ENCODE peak calls at places on chromosomes 7 and 10, in seven cellular contexts. Z is GM12865, U is vagina, J is A549, B is upper lobe of right lung, S is stomach, F is right lobe of liver. V is an unnamed sample.

GRCh38 chr7:27176343-27176731 is 2.2 kb upstream of the HOXA10 start:
- DNase-seq in Z (no peak), U (no peak), J (no peak), B (no peak), S (no peak), F (peak), V (no peak)

GRCh38 chr7:84946549-84946948 is 240.3 kb downstream of the SEMA3D start:
- DNase-seq in Z (no peak), U (no peak), J (no peak), B (no peak), S (no peak), F (no peak), V (no peak)

GRCh38 chr10:46544989-46545791 is 11.3 kb downstream of the GPRIN2 start:
- DNase-seq in Z (no peak), U (no peak), J (peak), B (peak), S (peak), F (no peak), V (no peak)

GRCh38 chr10:75038335-75038734 is 73.1 kb upstream of the SAMD8 start:
- DNase-seq in Z (no peak), U (no peak), J (no peak), B (no peak), S (peak), F (no peak), V (no peak)

GRCh38 chr10:31836569-31837406 is 91.8 kb downstream of the ARHGAP12 start:
- DNase-seq in Z (peak), U (no peak), J (peak), B (no peak), S (no peak), F (no peak), V (peak)

GRCh38 chr10:128173383-128173782 is 47.2 kb upstream of the MKI67 start:
- DNase-seq in Z (no peak), U (no peak), J (peak), B (no peak), S (no peak), F (no peak), V (no peak)

GRCh38 chr7:99173787-99174186 is 29.9 kb upstream of the SMURF1 start:
- DNase-seq in Z (no peak), U (no peak), J (no peak), B (no peak), S (no peak), F (peak), V (no peak)

GRCh38 chr7:81887098-81887497 is 117.3 kb upstream of the HGF start:
- DNase-seq in Z (peak), U (no peak), J (no peak), B (no peak), S (no peak), F (no peak), V (no peak)

GRCh38 chr7:139958599-139959380 is 104.0 kb downstream of the PARP12 start:
- DNase-seq in Z (no peak), U (no peak), J (no peak), B (no peak), S (no peak), F (no peak), V (no peak)

GRCh38 chr7:91491868-91492267 is 227.6 kb downstream of the FZD1 start:
- DNase-seq in Z (no peak), U (no peak), J (no peak), B (no peak), S (no peak), F (no peak), V (no peak)

GRCh38 chr7:93374345-93374940 is 142.3 kb downstream of the VPS50 start:
- DNase-seq in Z (peak), U (no peak), J (peak), B (no peak), S (no peak), F (no peak), V (peak)

GRCh38 chr10:26931223-26931622 is 70.5 kb upstream of the ABI1 start:
- DNase-seq in Z (peak), U (no peak), J (no peak), B (no peak), S (peak), F (no peak), V (peak)

GRCh38 chr7:103704701-103705100 is 258.7 kb upstream of the SLC26A5 start:
- DNase-seq in Z (no peak), U (no peak), J (no peak), B (no peak), S (no peak), F (no peak), V (no peak)

GRCh38 chr10:111890046-111890445 is 293.5 kb downstream of the GPAM start:
- DNase-seq in Z (no peak), U (no peak), J (no peak), B (no peak), S (no peak), F (no peak), V (no peak)

GRCh38 chr7:78924581-78924980 is 528.9 kb downstream of the MAGI2 start:
- DNase-seq in Z (peak), U (no peak), J (peak), B (no peak), S (no peak), F (no peak), V (no peak)

GRCh38 chr10:91694170-91694794 is 61.4 kb upstream of the PPP1R3C start:
- DNase-seq in Z (peak), U (no peak), J (peak), B (no peak), S (no peak), F (no peak), V (peak)

GRCh38 chr7:28662236-28662635 is 249.9 kb downstream of the CREB5 start:
- DNase-seq in Z (peak), U (no peak), J (no peak), B (no peak), S (no peak), F (no peak), V (no peak)

GRCh38 chr7:142873871-142874270 is 11.7 kb downstream of the TRPV6 start:
- DNase-seq in Z (no peak), U (no peak), J (no peak), B (no peak), S (no peak), F (no peak), V (no peak)

GRCh38 chr10:128210215-128211063 is 84.2 kb upstream of the MKI67 start:
- DNase-seq in Z (peak), U (no peak), J (peak), B (peak), S (peak), F (peak), V (peak)

GRCh38 chr10:61897671-61898434 is 3.6 kb upstream of the ARID5B start:
- DNase-seq in Z (peak), U (no peak), J (peak), B (no peak), S (peak), F (peak), V (no peak)

GRCh38 chr10:26326874-26327273 is 110.3 kb downstream of the GAD2 start:
- DNase-seq in Z (no peak), U (no peak), J (no peak), B (no peak), S (no peak), F (no peak), V (no peak)

GRCh38 chr7:27182285-27182827 is 2.7 kb downstream of the HOXA11 start:
- DNase-seq in Z (no peak), U (no peak), J (no peak), B (no peak), S (peak), F (no peak), V (no peak)

GRCh38 chr10:27908231-27908630 is 90.6 kb downstream of the ODAD2 start:
- DNase-seq in Z (no peak), U (no peak), J (no peak), B (no peak), S (no peak), F (no peak), V (no peak)

GRCh38 chr10:123637326-123637880 is 28.8 kb upstream of the GPR26 start:
- DNase-seq in Z (no peak), U (peak), J (no peak), B (no peak), S (no peak), F (no peak), V (no peak)

GRCh38 chr10:35998036-35998435 is 355.9 kb upstream of the FZD8 start:
- DNase-seq in Z (no peak), U (no peak), J (no peak), B (no peak), S (no peak), F (no peak), V (no peak)

GRCh38 chr7:77455334-77455733 is 39.2 kb upstream of the GSAP start:
- DNase-seq in Z (no peak), U (no peak), J (peak), B (no peak), S (no peak), F (no peak), V (no peak)

GRCh38 chr7:55060085-55060484 is 41.3 kb downstream of the EGFR start:
- DNase-seq in Z (no peak), U (no peak), J (no peak), B (no peak), S (no peak), F (no peak), V (no peak)

GRCh38 chr7:106217089-106217542 is 67.7 kb downstream of the NAMPT start:
- DNase-seq in Z (no peak), U (peak), J (peak), B (peak), S (peak), F (peak), V (no peak)

GRCh38 chr7:12583181-12583580 is 12.7 kb downstream of the SCIN start:
- DNase-seq in Z (no peak), U (no peak), J (no peak), B (no peak), S (no peak), F (no peak), V (no peak)

GRCh38 chr10:34444223-34445183 is 370.6 kb downstream of the PARD3 start:
- DNase-seq in Z (no peak), U (no peak), J (no peak), B (no peak), S (no peak), F (no peak), V (no peak)
- TF ChIP-seq CTCF in Z (no peak), U (no peak), J (no peak), B (no peak), S (no peak), F (no peak), V (no peak)

GRCh38 chr7:2517678-2518077 is 1.9 kb upstream of the LFNG start:
- DNase-seq in Z (no peak), U (no peak), J (no peak), B (no peak), S (no peak), F (no peak), V (no peak)
- TF ChIP-seq CTCF in Z (no peak), U (no peak), J (no peak), B (no peak), S (no peak), F (no peak), V (no peak)

DNA sequence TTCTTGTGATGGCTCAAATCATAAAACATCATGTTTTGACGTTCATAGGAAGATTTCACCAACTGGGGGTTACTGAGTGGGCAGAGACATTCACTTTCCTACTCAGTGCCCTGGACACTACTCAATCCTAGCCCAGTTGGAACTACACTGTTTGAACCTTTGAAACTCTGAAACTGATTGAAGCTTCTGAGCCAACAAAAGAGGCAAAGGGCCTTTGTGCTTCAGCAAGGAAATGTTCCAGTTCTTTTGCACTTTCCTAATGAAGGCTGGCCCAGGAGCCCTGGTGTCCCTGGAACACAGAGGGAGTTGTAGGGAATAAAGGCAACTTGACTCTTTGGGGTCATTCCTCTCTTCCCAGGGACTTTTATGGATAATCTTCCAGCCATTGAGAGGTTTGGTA is 85.2 kb upstream of the PHYHIPL start:
- DNase-seq in Z (no peak), U (no peak), J (no peak), B (no peak), S (no peak), F (no peak), V (no peak)
- TF ChIP-seq CTCF in Z (no peak), U (no peak), J (no peak), B (no peak), S (no peak), F (no peak), V (no peak)

GRCh38 chr10:69872326-69872725 is 70.6 kb downstream of the COL13A1 start:
- DNase-seq in Z (no peak), U (no peak), J (no peak), B (no peak), S (no peak), F (no peak), V (no peak)

GRCh38 chr10:69870591-69870990 is 68.9 kb downstream of the COL13A1 start:
- DNase-seq in Z (no peak), U (no peak), J (no peak), B (no peak), S (no peak), F (no peak), V (no peak)

GRCh38 chr10:69869291-69869841 is 67.7 kb downstream of the COL13A1 start:
- DNase-seq in Z (no peak), U (no peak), J (no peak), B (no peak), S (peak), F (no peak), V (no peak)

GRCh38 chr10:69873141-69873540 is 71.4 kb downstream of the COL13A1 start:
- DNase-seq in Z (no peak), U (no peak), J (no peak), B (no peak), S (no peak), F (no peak), V (no peak)

DNA sequence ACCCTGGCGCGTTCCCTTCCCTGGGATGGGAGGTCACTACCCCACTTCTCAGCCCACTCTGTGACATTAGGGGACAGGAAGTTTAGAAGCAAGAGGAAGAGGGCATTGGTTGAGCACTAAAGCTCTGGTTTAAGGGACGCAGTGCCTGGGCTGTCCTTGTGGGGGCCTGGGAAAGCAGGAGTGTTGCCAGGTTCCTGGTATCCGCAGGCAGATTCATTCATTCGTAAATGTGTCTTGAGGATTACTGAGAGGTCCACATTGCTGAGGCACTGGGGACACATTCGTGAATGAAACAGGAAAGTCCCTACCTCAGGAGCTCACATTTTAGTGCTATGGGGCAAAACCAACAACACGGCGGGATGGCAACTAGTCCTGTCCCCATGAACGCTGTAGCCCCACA is 69.4 kb downstream of the COL13A1 start:
- DNase-seq in Z (no peak), U (no peak), J (no peak), B (no peak), S (no peak), F (no peak), V (no peak)
- TF ChIP-seq CTCF in Z (no peak), U (no peak), J (no peak), B (no peak), S (no peak), F (no peak), V (no peak)

DNA sequence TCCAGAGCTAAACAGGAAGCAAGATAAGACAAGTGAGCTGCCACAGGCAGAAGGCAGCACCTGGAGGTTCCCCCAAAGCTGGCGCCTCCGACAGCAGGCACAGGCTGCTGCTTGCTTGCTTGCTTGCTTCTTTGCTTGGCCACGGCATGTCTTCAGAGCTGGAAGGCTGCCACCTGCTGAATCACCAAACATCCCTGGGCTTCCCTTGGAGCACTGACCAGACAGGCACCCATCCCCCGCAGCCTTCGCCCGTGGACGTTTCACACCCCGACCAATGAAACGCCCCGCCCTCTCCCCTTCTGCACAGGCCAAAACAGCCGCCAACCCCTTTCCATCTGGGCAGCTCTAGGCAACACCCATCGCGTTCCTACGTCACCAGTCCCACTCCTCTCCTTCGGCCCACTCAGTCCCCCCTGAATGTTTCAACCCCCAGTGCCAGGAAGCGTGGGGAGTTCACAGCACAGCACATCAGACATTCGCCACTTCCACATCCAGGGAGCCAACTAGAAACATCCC is 1.7 kb downstream of the SGMS1 start:
- DNase-seq in Z (peak), U (peak), J (peak), B (peak), S (peak), F (peak), V (peak)
- TF ChIP-seq CTCF in Z (no peak), U (peak), J (no peak), B (peak), S (peak), F (no peak), V (peak)

GRCh38 chr7:158645842-158646241 is 58.2 kb upstream of the PTPRN2 start:
- DNase-seq in Z (no peak), U (no peak), J (no peak), B (no peak), S (no peak), F (no peak), V (no peak)

GRCh38 chr7:158648168-158648567 is 56.4 kb downstream of the NCAPG2 start:
- DNase-seq in Z (no peak), U (no peak), J (no peak), B (no peak), S (no peak), F (no peak), V (no peak)

GRCh38 chr7:158648787-158649186 is 55.8 kb downstream of the NCAPG2 start:
- DNase-seq in Z (no peak), U (no peak), J (no peak), B (no peak), S (no peak), F (no peak), V (no peak)

GRCh38 chr7:158646766-158647474 is 57.7 kb downstream of the NCAPG2 start:
- DNase-seq in Z (peak), U (no peak), J (peak), B (no peak), S (no peak), F (no peak), V (no peak)

DNA sequence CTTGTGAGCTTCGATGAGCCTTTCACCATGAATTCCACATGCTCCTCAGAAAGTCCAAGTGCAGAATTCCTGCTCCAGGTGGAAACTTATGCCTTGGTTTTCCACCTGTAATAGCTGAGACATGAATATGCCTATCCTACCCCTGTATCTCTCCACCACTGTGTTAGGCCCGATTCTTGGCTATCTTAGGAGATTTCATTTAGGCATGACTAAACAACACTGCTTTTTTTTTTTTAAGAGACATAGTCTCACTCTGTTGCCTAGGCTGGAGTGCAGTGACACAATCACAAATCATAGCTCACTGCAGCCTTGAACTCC is 57.2 kb downstream of the NCAPG2 start:
- DNase-seq in Z (no peak), U (no peak), J (no peak), B (no peak), S (no peak), F (no peak), V (no peak)
- TF ChIP-seq CTCF in Z (no peak), U (no peak), J (no peak), B (no peak), S (no peak), F (no peak), V (no peak)

GRCh38 chr10:34358729-34359128 is 456.4 kb downstream of the PARD3 start:
- DNase-seq in Z (no peak), U (no peak), J (no peak), B (no peak), S (no peak), F (no peak), V (no peak)
- TF ChIP-seq CTCF in Z (no peak), U (no peak), J (no peak), B (no peak), S (no peak), F (no peak), V (no peak)

DNA sequence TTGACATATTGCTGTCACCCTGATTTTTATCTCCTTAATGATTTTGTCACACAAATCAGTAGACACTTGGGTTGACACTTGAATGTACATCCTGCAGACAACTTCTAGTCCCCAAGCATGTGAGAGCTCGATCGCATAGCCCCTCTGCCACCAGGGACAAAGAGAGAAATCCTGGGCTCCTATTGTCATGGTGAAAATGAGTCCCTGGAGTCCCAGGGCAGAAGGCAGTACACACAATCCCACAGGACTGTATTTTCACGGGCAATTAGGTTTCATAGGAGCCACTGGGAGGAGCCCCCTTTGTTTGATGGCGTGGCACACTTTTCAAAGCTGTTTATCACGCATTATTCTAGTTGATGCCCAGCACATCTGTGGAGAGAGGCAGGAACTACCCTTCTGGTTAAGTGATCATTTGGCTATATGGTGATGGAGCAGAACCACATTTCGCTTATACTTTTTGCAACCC is 219.4 kb upstream of the STK17A start:
- DNase-seq in Z (no peak), U (no peak), J (no peak), B (no peak), S (no peak), F (no peak), V (no peak)
- TF ChIP-seq CTCF in Z (no peak), U (no peak), J (no peak), B (no peak), S (no peak), F (no peak), V (no peak)